ENCODE peak calls at places on chromosomes 16 and 17, in four cellular contexts. L, H, K and D are unnamed samples. For H3K4me1, the result is how much of the 10 kb centered on the place peaks cover.

GRCh38 chr16:11994187-11995119 is 17.9 kb downstream of the SNX29 start:
- DNase-seq in K (no peak), L (no peak), H (peak), D (peak)

GRCh38 chr17:7027335-7027734 is 4.5 kb downstream of the BCL6B start:
- DNase-seq in H (no peak), L (peak), K (no peak), D (no peak)

GRCh38 chr17:2724783-2725164 is 13.2 kb upstream of the CLUH start:
- DNase-seq in H (peak), K (peak), L (peak), D (peak)

GRCh38 chr16:58026139-58026704 is 668 bp downstream of the MMP15 start:
- DNase-seq in K (peak), L (no peak), H (peak), D (peak)

GRCh38 chr16:81646561-81646960 is 132.5 kb upstream of the PLCG2 start:
- DNase-seq in L (no peak), K (peak), H (no peak), D (no peak)

GRCh38 chr17:6157716-6158115 is 87.5 kb downstream of the WSCD1 start:
- DNase-seq in L (no peak), H (no peak), K (no peak), D (no peak)

GRCh38 chr17:77555741-77556291 is 402.7 kb upstream of the TNRC6C start:
- DNase-seq in L (no peak), H (peak), K (peak), D (peak)

GRCh38 chr17:43477832-43478634 is 5.7 kb upstream of the DHX8 start:
- DNase-seq in L (no peak), H (no peak), K (no peak), D (no peak)

GRCh38 chr17:80705988-80706387 is 161.3 kb downstream of the RPTOR start:
- DNase-seq in K (no peak), H (no peak), L (no peak), D (no peak)

GRCh38 chr17:37610971-37611370 is 1.8 kb upstream of the SYNRG start:
- DNase-seq in H (no peak), K (no peak), L (no peak), D (no peak)

GRCh38 chr16:56921571-56921970 is 10.4 kb upstream of the HERPUD1 start:
- DNase-seq in K (no peak), H (no peak), L (no peak), D (no peak)

GRCh38 chr17:30225112-30225511 is 10.4 kb downstream of the SLC6A4 start:
- DNase-seq in K (no peak), L (no peak), H (no peak), D (no peak)

GRCh38 chr16:77330332-77331043 is 104.3 kb downstream of the ADAMTS18 start:
- DNase-seq in H (no peak), L (no peak), K (no peak), D (no peak)

GRCh38 chr17:50487213-50488096 is 8.8 kb downstream of the RSAD1 start:
- DNase-seq in L (no peak), H (no peak), K (peak), D (no peak)

GRCh38 chr16:4461250-4462085 is 13.0 kb downstream of the NMRAL1 start:
- DNase-seq in H (no peak), L (peak), K (no peak), D (no peak)

GRCh38 chr17:3885970-3886369 is 6.9 kb downstream of the CAMKK1 start:
- DNase-seq in K (no peak), H (no peak), L (no peak), D (no peak)

GRCh38 chr17:3888343-3889171 is 4.3 kb downstream of the CAMKK1 start:
- DNase-seq in L (peak), K (peak), H (peak), D (peak)

GRCh38 chr17:3886776-3887175 is 6.1 kb downstream of the CAMKK1 start:
- DNase-seq in K (no peak), L (no peak), H (no peak), D (peak)

GRCh38 chr17:3887811-3888210 is 5.0 kb downstream of the CAMKK1 start:
- DNase-seq in K (no peak), H (no peak), L (no peak), D (no peak)

GRCh38 chr17:3887394-3887793 is 5.5 kb downstream of the CAMKK1 start:
- DNase-seq in H (no peak), K (no peak), L (no peak), D (no peak)
- H3K4me1 ChIP-seq in H (half or more), K (under half), L (under half), D (under half)

GRCh38 chr17:59634632-59635561 is 15.2 kb downstream of the CLTC start:
- DNase-seq in L (no peak), K (peak), H (no peak), D (no peak)

GRCh38 chr17:59627770-59628171 is 8.1 kb downstream of the CLTC start:
- DNase-seq in L (no peak), H (no peak), K (no peak), D (no peak)

GRCh38 chr17:59633658-59634359 is 14.1 kb downstream of the CLTC start:
- DNase-seq in H (no peak), L (no peak), K (no peak), D (no peak)

GRCh38 chr17:59632398-59632797 is 12.7 kb downstream of the CLTC start:
- DNase-seq in K (no peak), L (no peak), H (no peak), D (no peak)

DNA sequence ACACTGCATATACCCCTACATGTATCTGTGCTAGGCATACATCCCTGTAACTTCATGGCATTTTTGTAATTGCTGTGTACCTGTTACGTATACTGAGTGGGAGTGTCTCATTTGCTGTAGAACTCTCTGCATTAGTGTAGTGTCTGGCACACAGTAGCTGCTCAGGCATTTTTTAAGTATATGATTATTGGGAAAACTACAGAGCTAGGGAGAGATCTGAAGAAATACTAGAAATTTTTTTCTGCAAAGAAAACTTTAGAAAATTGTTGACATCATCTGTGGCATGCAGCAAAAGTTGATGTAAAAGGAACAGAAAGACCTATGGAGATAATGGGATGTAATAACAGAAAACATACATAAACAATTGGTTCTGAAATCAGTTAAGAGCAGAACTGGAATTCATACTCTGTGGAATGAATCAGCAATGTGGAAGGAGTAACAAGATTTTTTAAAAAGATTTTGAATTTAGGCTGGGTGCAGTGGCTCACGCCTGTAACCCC is 11.6 kb downstream of the CLTC start:
- DNase-seq in K (no peak), H (no peak), L (no peak), D (no peak)
- H3K4me1 ChIP-seq in K (under half), H (under half), L (under half), D (half or more)

GRCh38 chr17:58384900-58385299 is 32.4 kb downstream of the RNF43 start:
- DNase-seq in H (no peak), L (no peak), K (no peak), D (no peak)
- H3K4me1 ChIP-seq in H (under half), L (under half), K (under half), D (under half)

GRCh38 chr17:48060249-48060648 is 12.1 kb downstream of the NFE2L1 start:
- DNase-seq in H (no peak), K (no peak), L (no peak), D (no peak)
- H3K4me1 ChIP-seq in H (under half), K (under half), L (under half), D (half or more)

DNA sequence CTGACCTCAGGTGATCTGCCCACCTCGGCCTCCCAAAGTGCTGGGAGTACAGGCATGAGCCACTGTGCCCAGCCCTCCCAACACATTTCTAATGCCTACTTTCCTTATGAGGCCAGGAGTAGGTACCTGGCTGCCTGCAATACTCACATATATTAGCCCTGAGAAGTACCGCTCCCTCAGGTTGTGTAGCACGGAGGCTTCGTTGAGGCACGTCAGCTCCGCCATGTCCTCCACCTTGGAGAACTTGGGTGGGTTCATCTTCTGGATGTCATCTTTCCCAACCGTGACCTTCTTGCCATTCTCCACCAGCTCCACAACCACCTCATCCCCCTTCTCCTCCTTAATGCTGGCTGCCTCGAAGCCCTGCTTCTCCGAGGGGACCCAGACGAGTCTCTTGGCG is 19.1 kb downstream of the MYH11 start:
- DNase-seq in H (no peak), K (no peak), L (no peak), D (no peak)
- H3K4me1 ChIP-seq in H (under half), K (under half), L (under half), D (under half)

GRCh38 chr17:75340636-75341035 is 51.4 kb upstream of the SLC25A19 start:
- DNase-seq in K (no peak), H (no peak), L (no peak), D (no peak)
- H3K4me1 ChIP-seq in K (under half), H (under half), L (under half), D (half or more)

GRCh38 chr17:45305532-45306087 is 11.2 kb downstream of the MAP3K14 start:
- DNase-seq in L (no peak), H (no peak), K (no peak), D (no peak)
- H3K4me1 ChIP-seq in L (under half), H (half or more), K (under half), D (half or more)